ENCODE peak calls at places on chromosomes 7 and 10, in five cellular contexts. One of them, this sample, is unnamed. For H3K36me3, the result is how much of the 10 kb centered on the place peaks cover.

GRCh38 chr7:131602994-131603372 is 46.6 kb upstream of the PODXL start:
- DNase-seq in CD8-positive, alpha-beta T cell: no peak
- DNase-seq in CD8-positive, alpha-beta memory T cell: no peak
- DNase-seq in SJSA1: no peak
- DNase-seq in K562: no peak
- DNase-seq in this sample: no peak

GRCh38 chr10:12391191-12391590 is 41.8 kb downstream of the CAMK1D start:
- DNase-seq in CD8-positive, alpha-beta T cell: no peak
- DNase-seq in CD8-positive, alpha-beta memory T cell: no peak
- DNase-seq in SJSA1: no peak
- DNase-seq in K562: no peak
- DNase-seq in this sample: no peak

GRCh38 chr10:71401969-71402368 is 5.2 kb downstream of the CDH23 start:
- DNase-seq in CD8-positive, alpha-beta T cell: no peak
- DNase-seq in CD8-positive, alpha-beta memory T cell: no peak
- DNase-seq in SJSA1: no peak
- DNase-seq in K562: no peak
- DNase-seq in this sample: no peak

GRCh38 chr10:43816351-43817321 is 168.0 kb upstream of the ZNF32 start:
- DNase-seq in CD8-positive, alpha-beta T cell: peak
- DNase-seq in CD8-positive, alpha-beta memory T cell: peak
- DNase-seq in SJSA1: no peak
- DNase-seq in K562: no peak
- DNase-seq in this sample: peak

GRCh38 chr7:159035571-159036073 is 109.0 kb downstream of the VIPR2 start:
- DNase-seq in CD8-positive, alpha-beta T cell: peak
- DNase-seq in CD8-positive, alpha-beta memory T cell: no peak
- DNase-seq in SJSA1: peak
- DNase-seq in K562: no peak
- DNase-seq in this sample: no peak

GRCh38 chr7:108002726-108003590 is at the start of gene LAMB1:
- DNase-seq in CD8-positive, alpha-beta T cell: no peak
- DNase-seq in CD8-positive, alpha-beta memory T cell: no peak
- DNase-seq in SJSA1: peak
- DNase-seq in K562: peak
- DNase-seq in this sample: no peak

GRCh38 chr10:33211123-33211878 is 123.2 kb downstream of the NRP1 start:
- DNase-seq in CD8-positive, alpha-beta T cell: peak
- DNase-seq in CD8-positive, alpha-beta memory T cell: no peak
- DNase-seq in SJSA1: peak
- DNase-seq in K562: no peak
- DNase-seq in this sample: no peak

GRCh38 chr10:125016123-125016522 is 74.2 kb downstream of the ZRANB1 start:
- DNase-seq in CD8-positive, alpha-beta T cell: no peak
- DNase-seq in CD8-positive, alpha-beta memory T cell: no peak
- DNase-seq in SJSA1: no peak
- DNase-seq in K562: no peak
- DNase-seq in this sample: no peak

GRCh38 chr7:99278180-99278579 is 5.5 kb downstream of the MYH16 start:
- DNase-seq in CD8-positive, alpha-beta T cell: no peak
- DNase-seq in CD8-positive, alpha-beta memory T cell: no peak
- DNase-seq in SJSA1: no peak
- DNase-seq in K562: no peak
- DNase-seq in this sample: no peak

GRCh38 chr10:74419491-74420466 is 268.8 kb downstream of the ADK start:
- DNase-seq in CD8-positive, alpha-beta T cell: peak
- DNase-seq in CD8-positive, alpha-beta memory T cell: no peak
- DNase-seq in SJSA1: no peak
- DNase-seq in K562: peak
- DNase-seq in this sample: peak

GRCh38 chr10:69715899-69716606 is 85.7 kb upstream of the COL13A1 start:
- DNase-seq in CD8-positive, alpha-beta T cell: no peak
- DNase-seq in CD8-positive, alpha-beta memory T cell: no peak
- DNase-seq in SJSA1: no peak
- DNase-seq in K562: no peak
- DNase-seq in this sample: no peak

GRCh38 chr10:101330236-101331225 is 23.4 kb upstream of the BTRC start:
- DNase-seq in CD8-positive, alpha-beta T cell: no peak
- DNase-seq in CD8-positive, alpha-beta memory T cell: no peak
- DNase-seq in SJSA1: no peak
- DNase-seq in K562: no peak
- DNase-seq in this sample: no peak

GRCh38 chr7:31696270-31696669 is 9.3 kb downstream of the PPP1R17 start:
- DNase-seq in CD8-positive, alpha-beta T cell: no peak
- DNase-seq in CD8-positive, alpha-beta memory T cell: no peak
- DNase-seq in SJSA1: no peak
- DNase-seq in K562: no peak
- DNase-seq in this sample: no peak

GRCh38 chr7:75928600-75928939 is 13.6 kb downstream of the POR start:
- DNase-seq in CD8-positive, alpha-beta T cell: peak
- DNase-seq in CD8-positive, alpha-beta memory T cell: no peak
- DNase-seq in SJSA1: no peak
- DNase-seq in K562: no peak
- DNase-seq in this sample: peak

GRCh38 chr7:5230272-5231067 is 40.4 kb downstream of the WIPI2 start:
- DNase-seq in CD8-positive, alpha-beta T cell: no peak
- DNase-seq in CD8-positive, alpha-beta memory T cell: no peak
- DNase-seq in SJSA1: no peak
- DNase-seq in K562: no peak
- DNase-seq in this sample: no peak

GRCh38 chr10:110802090-110802489 is 69.6 kb upstream of the PDCD4 start:
- DNase-seq in CD8-positive, alpha-beta T cell: no peak
- DNase-seq in CD8-positive, alpha-beta memory T cell: no peak
- DNase-seq in SJSA1: no peak
- DNase-seq in K562: no peak
- DNase-seq in this sample: no peak

GRCh38 chr10:20858292-20859124 is 38.6 kb downstream of the NEBL start:
- DNase-seq in CD8-positive, alpha-beta T cell: no peak
- DNase-seq in CD8-positive, alpha-beta memory T cell: no peak
- DNase-seq in SJSA1: no peak
- DNase-seq in K562: no peak
- DNase-seq in this sample: no peak

GRCh38 chr10:58704226-58705200 is 191.8 kb downstream of the BICC1 start:
- DNase-seq in CD8-positive, alpha-beta T cell: no peak
- DNase-seq in CD8-positive, alpha-beta memory T cell: no peak
- DNase-seq in SJSA1: no peak
- DNase-seq in K562: no peak
- DNase-seq in this sample: no peak

GRCh38 chr7:5695037-5695708 is 86.3 kb downstream of the RNF216 start:
- DNase-seq in CD8-positive, alpha-beta T cell: peak
- DNase-seq in CD8-positive, alpha-beta memory T cell: peak
- DNase-seq in SJSA1: peak
- DNase-seq in K562: no peak
- DNase-seq in this sample: peak

GRCh38 chr10:102814456-102814871 is 22.7 kb downstream of the CYP17A1 start:
- DNase-seq in CD8-positive, alpha-beta T cell: no peak
- DNase-seq in CD8-positive, alpha-beta memory T cell: no peak
- DNase-seq in SJSA1: peak
- DNase-seq in K562: peak
- DNase-seq in this sample: no peak

GRCh38 chr7:120985130-120985758 is 3.3 kb upstream of the CPED1 start:
- DNase-seq in CD8-positive, alpha-beta T cell: no peak
- DNase-seq in CD8-positive, alpha-beta memory T cell: no peak
- DNase-seq in SJSA1: no peak
- DNase-seq in K562: peak
- DNase-seq in this sample: no peak

GRCh38 chr7:142851269-142851668 is 3.6 kb upstream of the EPHB6 start:
- DNase-seq in CD8-positive, alpha-beta T cell: no peak
- DNase-seq in CD8-positive, alpha-beta memory T cell: no peak
- DNase-seq in SJSA1: no peak
- DNase-seq in K562: no peak
- DNase-seq in this sample: no peak

GRCh38 chr7:96315109-96315480 is 6.8 kb downstream of the SLC25A13 start:
- DNase-seq in CD8-positive, alpha-beta T cell: no peak
- DNase-seq in CD8-positive, alpha-beta memory T cell: no peak
- DNase-seq in SJSA1: no peak
- DNase-seq in K562: no peak
- DNase-seq in this sample: no peak

GRCh38 chr10:72980348-72980747 is 25.7 kb upstream of the PLA2G12B start:
- DNase-seq in CD8-positive, alpha-beta T cell: no peak
- DNase-seq in CD8-positive, alpha-beta memory T cell: no peak
- DNase-seq in SJSA1: no peak
- DNase-seq in K562: no peak
- DNase-seq in this sample: no peak

GRCh38 chr10:129978322-129978721 is 14.2 kb upstream of the EBF3 start:
- DNase-seq in CD8-positive, alpha-beta T cell: no peak
- DNase-seq in CD8-positive, alpha-beta memory T cell: no peak
- DNase-seq in SJSA1: no peak
- DNase-seq in K562: no peak
- DNase-seq in this sample: no peak

GRCh38 chr10:95308389-95309302 is 17.8 kb upstream of the PDLIM1 start:
- DNase-seq in CD8-positive, alpha-beta T cell: no peak
- DNase-seq in CD8-positive, alpha-beta memory T cell: no peak
- DNase-seq in SJSA1: peak
- DNase-seq in K562: peak
- DNase-seq in this sample: no peak

GRCh38 chr10:48602401-48603135 is 2.3 kb downstream of the ARHGAP22 start:
- DNase-seq in CD8-positive, alpha-beta T cell: no peak
- DNase-seq in CD8-positive, alpha-beta memory T cell: no peak
- DNase-seq in SJSA1: peak
- DNase-seq in K562: no peak
- DNase-seq in this sample: no peak

GRCh38 chr10:13001041-13001886 is at the start of gene CCDC3:
- DNase-seq in CD8-positive, alpha-beta T cell: no peak
- DNase-seq in CD8-positive, alpha-beta memory T cell: no peak
- DNase-seq in SJSA1: peak
- DNase-seq in K562: peak
- DNase-seq in this sample: no peak

GRCh38 chr10:131790021-131790420 is 110.8 kb upstream of the PPP2R2D start:
- DNase-seq in CD8-positive, alpha-beta T cell: no peak
- DNase-seq in CD8-positive, alpha-beta memory T cell: no peak
- DNase-seq in SJSA1: no peak
- DNase-seq in K562: peak
- DNase-seq in this sample: peak

DNA sequence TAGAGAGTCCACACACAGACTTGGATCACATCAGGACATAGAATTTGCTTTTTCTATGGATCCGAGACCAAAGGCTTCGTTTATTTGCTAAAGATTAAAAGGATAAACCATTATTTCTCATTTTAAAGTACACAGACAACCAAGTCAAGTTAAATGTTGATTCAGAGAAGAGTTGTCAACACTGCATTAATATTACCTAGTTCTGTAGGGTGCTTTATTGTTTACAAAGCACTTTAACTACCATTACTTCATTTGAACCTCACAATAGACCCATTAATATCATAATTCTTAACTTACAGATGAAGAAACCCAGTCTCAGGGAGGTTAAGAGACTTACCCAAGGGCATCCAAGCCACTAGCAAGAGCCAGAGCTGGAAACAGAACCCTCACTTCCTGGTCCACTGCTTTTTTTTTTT is 43.2 kb upstream of the GSAP start:
- DNase-seq in CD8-positive, alpha-beta T cell: no peak
- DNase-seq in CD8-positive, alpha-beta memory T cell: no peak
- DNase-seq in SJSA1: no peak
- DNase-seq in K562: no peak
- DNase-seq in this sample: no peak
- H3K27ac ChIP-seq in CD8-positive, alpha-beta T cell: no peak
- H3K27ac ChIP-seq in CD8-positive, alpha-beta memory T cell: no peak
- H3K27ac ChIP-seq in SJSA1: no peak
- H3K27ac ChIP-seq in K562: no peak
- H3K27ac ChIP-seq in this sample: no peak

GRCh38 chr7:137458399-137458798 is 114.9 kb upstream of the PTN start:
- DNase-seq in CD8-positive, alpha-beta T cell: no peak
- DNase-seq in CD8-positive, alpha-beta memory T cell: no peak
- DNase-seq in SJSA1: no peak
- DNase-seq in K562: no peak
- DNase-seq in this sample: no peak

GRCh38 chr7:137453356-137453755 is 109.8 kb upstream of the PTN start:
- DNase-seq in CD8-positive, alpha-beta T cell: no peak
- DNase-seq in CD8-positive, alpha-beta memory T cell: no peak
- DNase-seq in SJSA1: no peak
- DNase-seq in K562: no peak
- DNase-seq in this sample: no peak

GRCh38 chr7:137449016-137449415 is 105.5 kb upstream of the PTN start:
- DNase-seq in CD8-positive, alpha-beta T cell: no peak
- DNase-seq in CD8-positive, alpha-beta memory T cell: no peak
- DNase-seq in SJSA1: no peak
- DNase-seq in K562: no peak
- DNase-seq in this sample: no peak

GRCh38 chr7:137454169-137455166 is 110.9 kb upstream of the PTN start:
- DNase-seq in CD8-positive, alpha-beta T cell: no peak
- DNase-seq in CD8-positive, alpha-beta memory T cell: no peak
- DNase-seq in SJSA1: no peak
- DNase-seq in K562: peak
- DNase-seq in this sample: peak
- H3K36me3 ChIP-seq in CD8-positive, alpha-beta T cell: under half
- H3K36me3 ChIP-seq in CD8-positive, alpha-beta memory T cell: under half
- H3K36me3 ChIP-seq in SJSA1: under half
- H3K36me3 ChIP-seq in K562: under half
- H3K36me3 ChIP-seq in this sample: under half

DNA sequence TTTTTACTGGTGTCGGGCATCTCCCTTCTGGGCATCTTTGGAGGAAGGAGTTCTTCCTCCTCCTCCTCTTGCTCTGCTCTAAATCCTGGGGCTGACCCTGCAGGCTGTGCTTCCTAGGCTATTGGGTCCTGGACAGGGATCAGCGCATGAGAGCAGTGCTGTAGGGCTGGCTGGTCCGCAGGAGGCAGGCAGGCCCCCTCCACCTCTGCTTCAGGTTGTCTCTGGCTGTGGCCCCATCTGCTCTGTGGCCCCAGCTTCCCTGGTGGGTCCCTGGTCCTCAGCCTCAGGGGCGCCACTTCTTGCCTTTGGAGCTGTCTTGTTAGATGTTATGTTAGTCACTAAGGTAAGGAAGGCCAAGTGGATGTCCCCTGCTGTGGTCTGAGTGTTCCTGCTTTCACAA is 237.3 kb upstream of the PITRM1 start:
- DNase-seq in CD8-positive, alpha-beta T cell: no peak
- DNase-seq in CD8-positive, alpha-beta memory T cell: no peak
- DNase-seq in SJSA1: no peak
- DNase-seq in K562: no peak
- DNase-seq in this sample: no peak
- H3K27ac ChIP-seq in CD8-positive, alpha-beta T cell: no peak
- H3K27ac ChIP-seq in CD8-positive, alpha-beta memory T cell: no peak
- H3K27ac ChIP-seq in SJSA1: no peak
- H3K27ac ChIP-seq in K562: no peak
- H3K27ac ChIP-seq in this sample: no peak

GRCh38 chr7:42922017-42922753 is 9.8 kb downstream of the PSMA2 start:
- DNase-seq in CD8-positive, alpha-beta T cell: no peak
- DNase-seq in CD8-positive, alpha-beta memory T cell: no peak
- DNase-seq in SJSA1: no peak
- DNase-seq in K562: no peak
- DNase-seq in this sample: no peak
- H3K36me3 ChIP-seq in CD8-positive, alpha-beta T cell: under half
- H3K36me3 ChIP-seq in CD8-positive, alpha-beta memory T cell: half or more
- H3K36me3 ChIP-seq in SJSA1: half or more
- H3K36me3 ChIP-seq in K562: half or more
- H3K36me3 ChIP-seq in this sample: half or more

GRCh38 chr7:151489498-151489897 is 30.2 kb downstream of the RHEB start:
- DNase-seq in CD8-positive, alpha-beta T cell: no peak
- DNase-seq in CD8-positive, alpha-beta memory T cell: no peak
- DNase-seq in SJSA1: no peak
- DNase-seq in K562: no peak
- DNase-seq in this sample: no peak
- H3K27ac ChIP-seq in CD8-positive, alpha-beta T cell: no peak
- H3K27ac ChIP-seq in CD8-positive, alpha-beta memory T cell: no peak
- H3K27ac ChIP-seq in SJSA1: no peak
- H3K27ac ChIP-seq in K562: no peak
- H3K27ac ChIP-seq in this sample: no peak

GRCh38 chr7:13932131-13932530 is 57.3 kb downstream of the ETV1 start:
- DNase-seq in CD8-positive, alpha-beta T cell: no peak
- DNase-seq in CD8-positive, alpha-beta memory T cell: no peak
- DNase-seq in SJSA1: no peak
- DNase-seq in K562: no peak
- DNase-seq in this sample: no peak
- H3K36me3 ChIP-seq in CD8-positive, alpha-beta T cell: under half
- H3K36me3 ChIP-seq in CD8-positive, alpha-beta memory T cell: under half
- H3K36me3 ChIP-seq in SJSA1: under half
- H3K36me3 ChIP-seq in K562: under half
- H3K36me3 ChIP-seq in this sample: under half